ENCODE peak calls at places on chromosome 5, in six cellular contexts. One of them, this sample, is unnamed.
A peak's percentile ranks its signal among the peaks of the same experiment; 100 is the strongest.

GRCh38 chr5:36300181-36300926 is 1.3 kb downstream of the RANBP3L start:
- DNase-seq in BJ: peak; percentile 10
- DNase-seq in iPS-NIHi11: no peak
- DNase-seq in NCI-H2107: no peak
- DNase-seq in iris pigment epithelial cell: no peak
- DNase-seq in activated T-cell treated with anti-CD3 and anti-CD28 coated beads, Interleukin-2, amount 50 U/mL, for 24 hours: no peak
- DNase-seq in this sample: no peak

GRCh38 chr5:170362102-170362501 is 27.1 kb downstream of the KCNMB1 start:
- DNase-seq in BJ: no peak
- DNase-seq in iPS-NIHi11: no peak
- DNase-seq in NCI-H2107: no peak
- DNase-seq in iris pigment epithelial cell: no peak
- DNase-seq in activated T-cell treated with anti-CD3 and anti-CD28 coated beads, Interleukin-2, amount 50 U/mL, for 24 hours: no peak
- DNase-seq in this sample: no peak

GRCh38 chr5:110918683-110919082 is 152.8 kb upstream of the TSLP start:
- DNase-seq in BJ: no peak
- DNase-seq in iPS-NIHi11: no peak
- DNase-seq in NCI-H2107: no peak
- DNase-seq in iris pigment epithelial cell: no peak
- DNase-seq in activated T-cell treated with anti-CD3 and anti-CD28 coated beads, Interleukin-2, amount 50 U/mL, for 24 hours: no peak
- DNase-seq in this sample: no peak

GRCh38 chr5:57032151-57032551 is 80.2 kb upstream of the MIER3 start:
- DNase-seq in BJ: no peak
- DNase-seq in iPS-NIHi11: no peak
- DNase-seq in NCI-H2107: no peak
- DNase-seq in iris pigment epithelial cell: no peak
- DNase-seq in activated T-cell treated with anti-CD3 and anti-CD28 coated beads, Interleukin-2, amount 50 U/mL, for 24 hours: no peak
- DNase-seq in this sample: peak; percentile 92

GRCh38 chr5:138068742-138069375 is 15.0 kb upstream of the WNT8A start:
- DNase-seq in BJ: no peak
- DNase-seq in iPS-NIHi11: peak; percentile 78
- DNase-seq in NCI-H2107: peak; percentile 1
- DNase-seq in iris pigment epithelial cell: peak; percentile 80
- DNase-seq in activated T-cell treated with anti-CD3 and anti-CD28 coated beads, Interleukin-2, amount 50 U/mL, for 24 hours: peak; percentile 80
- DNase-seq in this sample: peak; percentile 64

GRCh38 chr5:116992681-116993080 is 418.1 kb upstream of the SEMA6A start:
- DNase-seq in BJ: no peak
- DNase-seq in iPS-NIHi11: no peak
- DNase-seq in NCI-H2107: no peak
- DNase-seq in iris pigment epithelial cell: no peak
- DNase-seq in activated T-cell treated with anti-CD3 and anti-CD28 coated beads, Interleukin-2, amount 50 U/mL, for 24 hours: no peak
- DNase-seq in this sample: no peak

GRCh38 chr5:172854451-172854871 is 20.4 kb downstream of the ERGIC1 start:
- DNase-seq in BJ: no peak
- DNase-seq in iPS-NIHi11: no peak
- DNase-seq in NCI-H2107: no peak
- DNase-seq in iris pigment epithelial cell: no peak
- DNase-seq in activated T-cell treated with anti-CD3 and anti-CD28 coated beads, Interleukin-2, amount 50 U/mL, for 24 hours: no peak
- DNase-seq in this sample: peak; percentile 95

GRCh38 chr5:159097461-159098284 is 2.0 kb downstream of the EBF1 start:
- DNase-seq in BJ: no peak
- DNase-seq in iPS-NIHi11: no peak
- DNase-seq in NCI-H2107: no peak
- DNase-seq in iris pigment epithelial cell: peak; percentile 14
- DNase-seq in activated T-cell treated with anti-CD3 and anti-CD28 coated beads, Interleukin-2, amount 50 U/mL, for 24 hours: peak; percentile 37
- DNase-seq in this sample: no peak

GRCh38 chr5:169218176-169218575 is 82.8 kb downstream of the SLIT3 start:
- DNase-seq in BJ: no peak
- DNase-seq in iPS-NIHi11: no peak
- DNase-seq in NCI-H2107: no peak
- DNase-seq in iris pigment epithelial cell: no peak
- DNase-seq in activated T-cell treated with anti-CD3 and anti-CD28 coated beads, Interleukin-2, amount 50 U/mL, for 24 hours: no peak
- DNase-seq in this sample: no peak

This sample was measured in renal cortical epithelial cell.